ENCODE peak calls at places on chromosome 13, in seven cellular contexts. B is trophoblast cell, Y is IMR-90, C is neuronal stem cell, L is H9, P is mesendoderm, A is mesenchymal stem cell. O is an unnamed sample.

GRCh38 chr13:20381401-20381800 is 144.3 kb downstream of the CRYL1 start:
- DNase-seq in B (peak; percentile 39), Y (no peak), A (no peak), P (peak; percentile 73), C (no peak), L (no peak), O (no peak)

GRCh38 chr13:20359335-20359734 is 127.2 kb upstream of the GJB6 start:
- DNase-seq in P (no peak), B (peak; percentile 22), L (no peak), A (peak; percentile 95), C (no peak), Y (peak; percentile 99), O (no peak)

GRCh38 chr13:92994056-92994455 is 232.6 kb upstream of the GPC6 start:
- DNase-seq in A (no peak), P (no peak), L (no peak), Y (peak; percentile 78), B (no peak), C (no peak), O (no peak)

GRCh38 chr13:53159439-53159838 is 130.8 kb downstream of the OLFM4 start:
- DNase-seq in L (no peak), A (no peak), C (no peak), Y (no peak), B (no peak), P (peak; percentile 51), O (no peak)

GRCh38 chr13:79860757-79861156 is 379.8 kb downstream of the NDFIP2 start:
- DNase-seq in C (no peak), Y (no peak), A (no peak), B (no peak), P (no peak), L (no peak), O (no peak)

GRCh38 chr13:73913043-73913740 is 221.0 kb downstream of the KLF12 start:
- DNase-seq in L (no peak), B (no peak), C (no peak), P (peak; percentile 76), Y (peak; percentile 59), A (peak; percentile 82), O (no peak)

GRCh38 chr13:50892162-50892944 is 17.2 kb upstream of the RNASEH2B start:
- DNase-seq in A (no peak), B (no peak), L (no peak), P (no peak), C (no peak), Y (no peak), O (no peak)

GRCh38 chr13:34161829-34162544 is 344.0 kb downstream of the RFC3 start:
- DNase-seq in L (no peak), B (no peak), C (no peak), A (peak; percentile 96), Y (peak; percentile 80), P (peak; percentile 55), O (no peak)

GRCh38 chr13:27775943-27776342 is 16.3 kb upstream of the GSX1 start:
- DNase-seq in B (no peak), Y (no peak), L (peak; percentile 45), A (no peak), C (no peak), P (no peak), O (no peak)

GRCh38 chr13:30727491-30728350 is 7.6 kb upstream of the ALOX5AP start:
- DNase-seq in B (no peak), P (no peak), Y (no peak), A (no peak), L (no peak), C (no peak), O (no peak)

GRCh38 chr13:46213242-46213641 is 1.5 kb downstream of the LRRC63 start:
- DNase-seq in L (no peak), Y (no peak), P (no peak), C (no peak), B (no peak), A (no peak), O (no peak)

GRCh38 chr13:31427151-31427867 is 227.5 kb downstream of the B3GLCT start:
- DNase-seq in L (no peak), P (no peak), C (no peak), Y (no peak), B (no peak), A (no peak), O (no peak)

GRCh38 chr13:44237276-44237767 is 136.3 kb upstream of the SERP2 start:
- DNase-seq in L (no peak), P (no peak), B (peak; percentile 15), Y (peak; percentile 98), C (no peak), A (peak; percentile 99), O (no peak)

GRCh38 chr13:44278164-44278563 is 95.5 kb upstream of the SERP2 start:
- DNase-seq in B (no peak), Y (no peak), C (no peak), P (no peak), A (peak; percentile 38), L (no peak), O (no peak)

GRCh38 chr13:42997381-42997780 is 5.3 kb upstream of the EPSTI1 start:
- DNase-seq in L (no peak), C (no peak), Y (peak; percentile 40), P (no peak), B (no peak), A (peak; percentile 43), O (no peak)

GRCh38 chr13:99978781-99979452 is 2.7 kb upstream of the ZIC2 start:
- DNase-seq in A (no peak), B (no peak), C (no peak), L (peak; percentile 91), Y (no peak), P (peak; percentile 98), O (no peak)

GRCh38 chr13:44249439-44249838 is 124.2 kb upstream of the SERP2 start:
- DNase-seq in Y (peak; percentile 77), C (no peak), P (peak; percentile 65), B (no peak), L (no peak), A (peak; percentile 70), O (no peak)

GRCh38 chr13:88908896-88909535 is 1237.8 kb downstream of the SLITRK5 start:
- DNase-seq in A (no peak), B (no peak), P (peak; percentile 1), Y (no peak), L (no peak), C (no peak), O (no peak)

GRCh38 chr13:87975035-87975434 is 303.9 kb downstream of the SLITRK5 start:
- DNase-seq in P (no peak), B (no peak), Y (no peak), A (peak; percentile 24), C (no peak), L (no peak), O (no peak)

GRCh38 chr13:27853871-27854270 is 61.6 kb downstream of the GSX1 start:
- DNase-seq in B (no peak), A (no peak), Y (no peak), L (no peak), P (no peak), C (no peak), O (no peak)

GRCh38 chr13:101875091-101875490 is 422.6 kb downstream of the ITGBL1 start:
- DNase-seq in L (no peak), B (no peak), A (no peak), Y (no peak), P (no peak), C (no peak), O (no peak)

GRCh38 chr13:98214008-98214643 is 37.1 kb upstream of the RNF113B start:
- DNase-seq in A (peak; percentile 62), Y (peak; percentile 95), L (no peak), P (no peak), B (no peak), C (no peak), O (no peak)

GRCh38 chr13:44932850-44933251 is 56.4 kb downstream of the NUFIP1 start:
- DNase-seq in A (peak; percentile 75), L (no peak), C (no peak), P (no peak), B (no peak), Y (peak; percentile 49), O (no peak)

GRCh38 chr13:91520952-91521351 is 122.5 kb downstream of the GPC5 start:
- DNase-seq in C (no peak), L (no peak), A (peak; percentile 32), Y (no peak), B (no peak), P (no peak), O (no peak)

GRCh38 chr13:106695139-106695538 is 127.2 kb upstream of the ARGLU1 start:
- DNase-seq in B (no peak), L (no peak), C (no peak), A (no peak), Y (no peak), P (no peak), O (no peak)

GRCh38 chr13:110341445-110342247 is 34.6 kb downstream of the COL4A2 start:
- DNase-seq in C (no peak), B (no peak), A (peak; percentile 91), Y (peak; percentile 92), P (no peak), L (no peak), O (no peak)
- H3K4me1 ChIP-seq in C (peaks cover 32% of the 10 kb centered on the region), B (peaks cover 35% of the 10 kb centered on the region), A (peaks cover 44% of the 10 kb centered on the region), Y (peaks cover 49% of the 10 kb centered on the region), P (peaks cover 8% of the 10 kb centered on the region), L (peaks cover 10% of the 10 kb centered on the region), O (peaks cover 14% of the 10 kb centered on the region)

DNA sequence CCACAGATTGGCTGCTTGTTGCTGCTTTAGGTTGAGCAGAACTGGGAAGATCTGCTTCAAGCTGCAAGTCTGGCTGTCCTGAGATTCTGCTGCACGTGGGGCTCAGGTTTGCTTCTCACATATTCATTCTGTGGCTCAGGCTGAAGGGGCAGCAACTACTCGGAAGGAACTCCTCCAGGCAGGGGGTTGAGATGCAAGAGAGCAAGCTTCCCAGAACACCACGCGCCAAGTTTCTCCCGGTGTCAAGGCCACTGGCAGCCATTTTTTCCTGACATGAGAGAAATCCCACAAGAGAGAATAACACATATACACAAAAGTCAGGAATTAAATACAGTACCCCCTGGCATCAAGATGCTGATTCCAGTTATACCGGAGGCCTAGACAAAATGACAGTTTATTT is 887.6 kb upstream of the SLC10A2 start:
- DNase-seq in L (no peak), B (no peak), P (no peak), Y (no peak), A (no peak), C (no peak), O (no peak)
- H3K18ac ChIP-seq in L (no peak overlapping the region), B (no peak overlapping the region), P (no peak overlapping the region), Y (no peak overlapping the region), A (no peak overlapping the region), C (no peak overlapping the region), O (no peak overlapping the region)

GRCh38 chr13:75647126-75647784 is 11.1 kb downstream of the LMO7 start:
- DNase-seq in Y (peak; percentile 55), C (no peak), P (no peak), B (no peak), A (no peak), L (no peak), O (no peak)
- H3K9ac ChIP-seq in Y (no peak overlapping the region), C (no peak overlapping the region), P (no peak overlapping the region), B (no peak overlapping the region), A (peak overlapping the region; percentile 11), L (no peak overlapping the region), O (no peak overlapping the region)

GRCh38 chr13:40983725-40984669 is 35.1 kb downstream of the ELF1 start:
- DNase-seq in P (no peak), C (no peak), L (no peak), Y (no peak), A (no peak), B (no peak), O (no peak)

GRCh38 chr13:40983269-40983668 is 35.8 kb downstream of the ELF1 start:
- DNase-seq in P (no peak), Y (no peak), C (no peak), B (no peak), A (peak; percentile 56), L (no peak), O (no peak)

GRCh38 chr13:40985596-40986327 is 33.4 kb downstream of the ELF1 start:
- DNase-seq in C (no peak), B (no peak), P (no peak), A (no peak), Y (no peak), L (no peak), O (no peak)

GRCh38 chr13:40986328-40986856 is 32.7 kb downstream of the ELF1 start:
- DNase-seq in A (peak; percentile 38), B (no peak), L (no peak), Y (peak; percentile 76), C (no peak), P (no peak), O (no peak)

GRCh38 chr13:40984670-40985366 is 34.3 kb downstream of the ELF1 start:
- DNase-seq in Y (no peak), L (no peak), B (no peak), A (peak; percentile 47), P (no peak), C (no peak), O (no peak)
- H3K4me1 ChIP-seq in Y (peaks cover 5% of the 10 kb centered on the region), L (no peaks in the 10 kb centered on the region), B (no peaks in the 10 kb centered on the region), A (no peaks in the 10 kb centered on the region), P (no peaks in the 10 kb centered on the region), C (no peaks in the 10 kb centered on the region), O (no peaks in the 10 kb centered on the region)

O was measured in H1.